ENCODE peak calls at places on chromosomes 11 and 22, in nine cellular contexts. M is ovary, V is glutamatergic neuron, D is PC-3, A is adrenal gland, R is choroid plexus epithelial cell, Y is hepatocyte, O is H9, I is lung. L is an unnamed sample.

GRCh38 chr11:116189378-116190170 is 583.2 kb downstream of the BUD13 start:
- DNase-seq in I (no peak), Y (no peak), V (no peak), M (no peak), A (no peak), R (no peak), O (no peak), D (no peak), L (peak)

GRCh38 chr11:31499576-31500178 is 9.7 kb downstream of the IMMP1L start:
- DNase-seq in M (no peak), D (no peak), R (peak), Y (no peak), A (no peak), I (no peak), O (no peak), V (no peak), L (no peak)

GRCh38 chr11:35099278-35100018 is 39.5 kb upstream of the CD44 start:
- DNase-seq in R (peak), I (no peak), M (no peak), O (no peak), Y (no peak), V (no peak), A (no peak), D (peak), L (no peak)

GRCh38 chr22:28943501-28943879 is 60.1 kb downstream of the ZNRF3 start:
- DNase-seq in M (no peak), I (peak), V (no peak), R (no peak), O (no peak), A (no peak), D (no peak), Y (no peak), L (no peak)

GRCh38 chr11:44859528-44859925 is 91.2 kb downstream of the TP53I11 start:
- DNase-seq in Y (no peak), I (no peak), O (no peak), V (no peak), R (no peak), D (no peak), A (no peak), M (no peak), L (no peak)

GRCh38 chr11:15941206-15941770 is 415.1 kb downstream of the SOX6 start:
- DNase-seq in A (peak), D (no peak), V (peak), O (peak), I (no peak), M (no peak), R (peak), Y (no peak), L (peak)

GRCh38 chr11:20668410-20668809 is 976 bp upstream of the NELL1 start:
- DNase-seq in R (no peak), A (no peak), Y (no peak), I (no peak), M (no peak), O (no peak), D (no peak), V (no peak), L (no peak)

GRCh38 chr11:61083601-61084147 is 18.6 kb upstream of the CD5 start:
- DNase-seq in Y (no peak), R (no peak), V (no peak), M (no peak), I (no peak), O (no peak), A (no peak), D (no peak), L (no peak)

GRCh38 chr11:70538641-70539359 is 140.5 kb downstream of the CTTN start:
- DNase-seq in A (no peak), Y (no peak), I (no peak), D (no peak), V (peak), O (peak), M (no peak), R (no peak), L (no peak)

GRCh38 chr22:17370036-17370765 is 941 bp downstream of the CECR2 start:
- DNase-seq in A (no peak), Y (peak), O (no peak), M (no peak), R (no peak), I (no peak), V (peak), D (no peak), L (peak)

GRCh38 chr22:29994027-29994715 is 86.1 kb upstream of the HORMAD2 start:
- DNase-seq in V (no peak), A (no peak), Y (no peak), M (no peak), O (no peak), I (no peak), D (peak), R (peak), L (no peak)
- TF ChIP-seq CTCF in V (no peak), A (no peak), Y (peak), M (no peak), O (no peak), I (no peak), D (peak), R (peak), L (no peak)

GRCh38 chr11:64266339-64266738 is 15.0 kb downstream of the PLCB3 start:
- DNase-seq in R (no peak), D (peak), O (no peak), I (no peak), A (no peak), Y (no peak), V (no peak), M (no peak), L (no peak)

GRCh38 chr11:64269380-64270234 is 14.9 kb downstream of the BAD start:
- DNase-seq in R (peak), A (peak), O (peak), D (peak), Y (peak), I (peak), V (peak), M (peak), L (peak)

GRCh38 chr11:64267207-64267945 is 16.0 kb downstream of the PLCB3 start:
- DNase-seq in A (peak), M (no peak), D (no peak), Y (no peak), R (no peak), V (no peak), I (no peak), O (no peak), L (no peak)

GRCh38 chr11:64268028-64268686 is 16.3 kb downstream of the BAD start:
- DNase-seq in I (no peak), Y (no peak), D (no peak), M (no peak), O (no peak), A (no peak), R (no peak), V (no peak), L (no peak)

DNA sequence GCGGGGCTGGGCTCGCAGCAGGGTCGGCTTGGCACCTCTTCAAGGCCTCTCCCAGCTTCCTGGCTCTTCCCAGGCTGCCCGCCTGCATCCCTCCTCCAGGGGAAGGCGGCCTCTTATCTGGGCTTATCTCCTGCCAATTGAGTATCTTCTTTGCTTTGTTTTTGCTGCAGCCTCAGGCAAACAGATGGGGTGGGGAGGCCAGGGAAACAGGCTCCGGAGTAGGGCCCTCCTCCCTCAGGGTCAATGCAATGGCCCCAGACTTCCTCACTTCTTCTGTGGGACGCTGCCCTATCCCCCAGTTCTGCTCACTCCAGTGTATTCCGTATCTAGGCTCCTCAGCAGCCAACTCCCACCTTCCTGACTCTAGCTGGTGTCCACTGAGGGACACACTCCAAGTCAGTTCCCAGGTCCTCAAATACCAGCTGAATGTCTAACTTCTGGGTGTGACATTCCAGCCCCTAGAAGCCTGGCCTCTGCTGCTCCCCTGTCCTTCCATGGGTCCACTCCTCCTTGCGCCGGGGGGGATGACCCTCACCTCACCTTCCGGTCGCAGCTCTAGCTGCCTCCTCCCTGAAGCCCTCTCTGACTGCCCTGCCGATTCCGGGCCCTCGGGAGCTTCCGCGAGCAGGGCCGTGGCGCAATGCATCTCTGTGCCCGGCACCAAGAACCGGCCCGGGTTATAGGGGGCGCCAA is 15.6 kb downstream of the BAD start:
- DNase-seq in R (peak), M (peak), V (peak), Y (peak), D (peak), A (peak), O (peak), I (no peak), L (peak)
- TF ChIP-seq CTCF in R (no peak), M (peak), V (no peak), Y (no peak), D (no peak), A (peak), O (no peak), I (no peak), L (no peak)

GRCh38 chr11:257766-258493 is 20.3 kb upstream of the NLRP6 start:
- DNase-seq in O (no peak), A (no peak), R (no peak), M (no peak), I (no peak), Y (no peak), D (peak), V (no peak), L (no peak)
- TF ChIP-seq CTCF in O (peak), A (peak), R (peak), M (no peak), I (no peak), Y (peak), D (peak), V (no peak), L (no peak)

GRCh38 chr11:77062924-77063323 is 3.8 kb upstream of the CAPN5 start:
- DNase-seq in D (peak), O (peak), A (peak), I (no peak), R (peak), V (no peak), M (no peak), Y (no peak), L (no peak)
- TF ChIP-seq CTCF in D (peak), O (peak), A (no peak), I (no peak), R (peak), V (no peak), M (no peak), Y (peak), L (no peak)

GRCh38 chr11:22633354-22633902 is 7.8 kb upstream of the FANCF start:
- DNase-seq in R (no peak), M (no peak), V (no peak), O (peak), Y (no peak), A (no peak), D (no peak), I (no peak), L (no peak)
- TF ChIP-seq CTCF in R (peak), M (no peak), V (peak), O (peak), Y (no peak), A (no peak), D (no peak), I (no peak), L (peak)

GRCh38 chr11:58674609-58675008 is 52.1 kb downstream of the CNTF start:
- DNase-seq in A (peak), R (no peak), M (no peak), O (no peak), Y (no peak), V (no peak), I (no peak), D (no peak), L (no peak)

GRCh38 chr11:58671946-58672345 is 49.5 kb downstream of the CNTF start:
- DNase-seq in I (no peak), R (no peak), O (no peak), A (no peak), M (no peak), D (no peak), Y (no peak), V (no peak), L (no peak)

GRCh38 chr11:58676563-58677135 is 54.2 kb downstream of the CNTF start:
- DNase-seq in I (no peak), A (no peak), R (no peak), D (no peak), O (no peak), M (no peak), Y (no peak), V (no peak), L (no peak)

DNA sequence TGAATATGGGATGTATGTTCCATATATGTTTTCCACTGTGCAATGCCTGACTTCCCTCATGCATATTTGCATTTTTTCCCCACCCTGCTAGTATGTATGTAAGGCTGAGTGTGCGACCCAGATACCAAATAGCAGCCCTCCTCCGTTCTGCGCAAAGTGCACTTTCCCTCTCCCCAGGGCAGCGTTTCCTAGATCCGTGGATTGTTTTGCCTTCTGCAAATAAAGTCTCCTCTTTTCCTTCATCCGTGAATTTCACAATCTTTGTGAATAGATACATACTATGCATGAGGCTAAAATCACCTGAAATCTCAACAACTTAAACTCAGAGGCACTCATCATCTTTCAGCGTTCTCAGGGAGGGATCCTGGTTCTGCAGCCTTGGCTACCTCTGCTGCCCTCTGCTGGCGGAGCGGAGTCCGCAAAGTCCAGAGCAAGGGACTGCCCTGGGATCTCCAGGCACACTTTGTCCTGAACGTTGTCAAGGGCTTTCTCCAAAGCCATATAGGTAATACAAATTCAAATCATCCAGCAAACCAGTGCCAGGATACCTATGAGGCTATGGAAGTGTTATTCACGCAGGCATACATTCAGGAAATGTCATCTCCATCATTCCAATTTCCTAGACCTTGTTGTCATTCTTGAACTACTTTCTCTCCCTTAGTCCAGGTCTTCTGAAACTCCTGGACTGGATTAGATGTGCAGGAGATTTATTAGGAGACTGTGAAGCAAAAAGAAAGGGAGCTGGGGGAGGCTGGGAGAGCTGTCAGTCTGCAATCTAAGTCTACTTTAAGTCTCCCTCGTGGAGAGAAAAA is 53.1 kb downstream of the CNTF start:
- DNase-seq in R (peak), V (peak), O (peak), I (peak), D (peak), Y (peak), A (peak), M (peak), L (peak)
- TF ChIP-seq CTCF in R (peak), V (peak), O (peak), I (peak), D (peak), Y (peak), A (peak), M (peak), L (peak)

DNA sequence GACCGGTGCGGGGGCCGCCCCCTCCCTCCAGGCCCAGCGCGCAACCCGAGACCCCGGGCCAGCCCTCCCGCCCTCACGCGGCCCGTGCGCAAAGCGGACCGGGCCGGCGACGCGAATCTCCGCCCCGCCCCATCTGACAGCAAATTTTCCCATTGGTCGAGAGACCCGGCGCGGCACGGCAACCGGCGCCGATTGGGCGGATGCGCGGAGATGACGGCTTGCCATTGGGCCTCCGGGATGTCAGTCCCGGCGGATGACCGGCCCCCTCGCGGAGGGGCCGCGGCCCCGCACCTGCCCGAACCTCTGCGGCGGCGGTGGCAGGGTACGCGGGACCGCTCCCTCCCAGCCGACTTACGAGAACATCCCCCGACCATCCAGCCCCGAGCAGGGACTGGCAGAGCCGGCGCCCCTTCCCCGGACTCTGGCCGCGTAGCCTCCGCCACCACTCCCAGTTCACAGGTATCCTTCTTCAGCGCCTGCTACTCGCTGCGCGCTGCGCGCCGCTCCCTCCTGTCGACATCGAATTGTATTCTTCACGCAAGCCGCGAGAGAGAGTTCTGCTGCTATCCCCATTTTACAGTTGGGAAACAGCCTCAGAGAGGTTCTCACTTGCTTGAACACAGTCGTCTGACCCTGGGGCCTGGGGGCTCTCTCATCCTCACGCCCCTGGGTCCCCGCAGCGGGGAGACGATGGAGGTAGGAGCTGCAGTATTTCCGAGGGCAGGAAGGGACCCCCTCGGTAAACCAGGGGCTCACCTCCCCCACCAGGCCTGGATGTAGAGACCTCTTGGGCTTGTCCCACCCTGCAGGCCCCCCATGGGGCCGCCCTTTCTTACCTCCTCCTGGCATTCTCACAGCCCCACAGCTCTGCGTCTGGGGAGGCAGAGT is at the start of gene ARVCF:
- DNase-seq in Y (peak), O (peak), D (peak), R (peak), V (peak), I (peak), M (peak), A (peak), L (peak)
- TF ChIP-seq CTCF in Y (no peak), O (no peak), D (no peak), R (no peak), V (peak), I (peak), M (peak), A (peak), L (no peak)

DNA sequence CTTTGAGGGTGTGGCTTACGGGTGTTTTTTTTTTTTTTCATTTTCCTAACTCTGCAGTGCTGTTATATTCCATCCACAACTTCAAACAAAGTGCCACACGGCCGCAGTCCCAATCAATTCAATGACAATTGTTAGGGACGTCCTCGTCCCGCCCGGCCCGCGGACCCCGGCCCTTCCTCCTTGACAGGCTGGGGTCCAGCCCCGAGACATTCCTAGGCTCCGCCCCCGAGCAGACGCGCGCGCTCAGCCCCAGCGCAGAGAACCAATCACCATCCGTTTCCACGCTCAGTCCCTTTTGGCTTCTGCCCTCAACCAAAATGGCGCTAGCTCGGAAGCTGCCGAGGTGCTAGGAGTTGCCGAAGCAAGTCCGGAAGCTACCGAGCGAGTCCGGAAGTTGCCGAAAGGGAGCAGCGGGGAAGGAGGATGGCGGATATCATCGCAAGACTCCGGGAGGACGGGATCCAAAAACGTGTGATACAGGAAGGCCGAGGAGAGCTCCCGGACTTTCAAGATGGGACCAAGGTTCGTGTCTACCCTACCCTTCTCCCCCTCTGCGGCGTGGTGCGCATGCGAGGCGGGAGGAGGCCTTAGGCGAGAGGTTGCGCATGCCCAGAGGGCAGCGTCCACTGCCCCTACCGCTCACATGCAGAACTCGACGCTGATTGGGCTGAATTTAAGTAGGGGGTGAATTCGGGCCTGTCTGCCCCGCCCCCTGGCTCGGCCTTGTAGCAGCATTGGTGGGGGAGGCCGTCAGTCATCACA is at the start of gene AIP:
- DNase-seq in R (peak), O (peak), D (peak), A (peak), V (peak), Y (peak), M (peak), I (peak), L (peak)
- TF ChIP-seq CTCF in R (peak), O (no peak), D (no peak), A (peak), V (peak), Y (no peak), M (peak), I (no peak), L (no peak)

GRCh38 chr11:124277809-124278208 is 21.6 kb downstream of the OR8G5 start:
- DNase-seq in O (peak), Y (no peak), A (no peak), M (no peak), I (no peak), V (no peak), D (no peak), R (no peak), L (no peak)
- TF ChIP-seq CTCF in O (peak), Y (peak), A (no peak), M (no peak), I (no peak), V (no peak), D (peak), R (peak), L (no peak)